ENCODE peak calls at places on chromosomes 1 and 21, in six cellular contexts. One of them, this sample, is unnamed.

GRCh38 chr1:170461362-170461761 is 70.6 kb upstream of the GORAB start:
- DNase-seq in DMS153: no peak
- DNase-seq in stimulated activated CD4-positive, alpha-beta T cell treated with anti-CD3 and anti-CD28 coated beads, Interleukin-1b, Interleukin-23, amount 100 ng/mL, for 1 hour: no peak
- DNase-seq in activated CD4-positive, alpha-beta T cell treated with anti-CD3 and anti-CD28 coated beads, Interleukin-2, amount 50 U/mL, for 48 hours: no peak
- DNase-seq in AG08395: peak
- DNase-seq in NCI-H2081: no peak
- DNase-seq in this sample: no peak

GRCh38 chr21:19609611-19610010 is 1206.0 kb upstream of the TMPRSS15 start:
- DNase-seq in DMS153: no peak
- DNase-seq in stimulated activated CD4-positive, alpha-beta T cell treated with anti-CD3 and anti-CD28 coated beads, Interleukin-1b, Interleukin-23, amount 100 ng/mL, for 1 hour: no peak
- DNase-seq in activated CD4-positive, alpha-beta T cell treated with anti-CD3 and anti-CD28 coated beads, Interleukin-2, amount 50 U/mL, for 48 hours: no peak
- DNase-seq in AG08395: no peak
- DNase-seq in NCI-H2081: no peak
- DNase-seq in this sample: no peak

GRCh38 chr1:101080859-101081258 is 55.3 kb upstream of the DPH5 start:
- DNase-seq in DMS153: no peak
- DNase-seq in stimulated activated CD4-positive, alpha-beta T cell treated with anti-CD3 and anti-CD28 coated beads, Interleukin-1b, Interleukin-23, amount 100 ng/mL, for 1 hour: no peak
- DNase-seq in activated CD4-positive, alpha-beta T cell treated with anti-CD3 and anti-CD28 coated beads, Interleukin-2, amount 50 U/mL, for 48 hours: no peak
- DNase-seq in AG08395: no peak
- DNase-seq in NCI-H2081: no peak
- DNase-seq in this sample: no peak

GRCh38 chr1:19514391-19514831 is 29.1 kb upstream of the CAPZB start:
- DNase-seq in DMS153: no peak
- DNase-seq in stimulated activated CD4-positive, alpha-beta T cell treated with anti-CD3 and anti-CD28 coated beads, Interleukin-1b, Interleukin-23, amount 100 ng/mL, for 1 hour: no peak
- DNase-seq in activated CD4-positive, alpha-beta T cell treated with anti-CD3 and anti-CD28 coated beads, Interleukin-2, amount 50 U/mL, for 48 hours: no peak
- DNase-seq in AG08395: no peak
- DNase-seq in NCI-H2081: no peak
- DNase-seq in this sample: no peak

GRCh38 chr1:19866758-19867157 is 15.4 kb upstream of the OTUD3 start:
- DNase-seq in DMS153: no peak
- DNase-seq in stimulated activated CD4-positive, alpha-beta T cell treated with anti-CD3 and anti-CD28 coated beads, Interleukin-1b, Interleukin-23, amount 100 ng/mL, for 1 hour: no peak
- DNase-seq in activated CD4-positive, alpha-beta T cell treated with anti-CD3 and anti-CD28 coated beads, Interleukin-2, amount 50 U/mL, for 48 hours: no peak
- DNase-seq in AG08395: peak
- DNase-seq in NCI-H2081: no peak
- DNase-seq in this sample: no peak

GRCh38 chr1:207838156-207839082 is 72.5 kb downstream of the CD34 start:
- DNase-seq in DMS153: peak
- DNase-seq in stimulated activated CD4-positive, alpha-beta T cell treated with anti-CD3 and anti-CD28 coated beads, Interleukin-1b, Interleukin-23, amount 100 ng/mL, for 1 hour: no peak
- DNase-seq in activated CD4-positive, alpha-beta T cell treated with anti-CD3 and anti-CD28 coated beads, Interleukin-2, amount 50 U/mL, for 48 hours: no peak
- DNase-seq in AG08395: no peak
- DNase-seq in NCI-H2081: no peak
- DNase-seq in this sample: no peak

GRCh38 chr1:88731475-88731874 is 47.4 kb downstream of the PKN2 start:
- DNase-seq in DMS153: peak
- DNase-seq in stimulated activated CD4-positive, alpha-beta T cell treated with anti-CD3 and anti-CD28 coated beads, Interleukin-1b, Interleukin-23, amount 100 ng/mL, for 1 hour: no peak
- DNase-seq in activated CD4-positive, alpha-beta T cell treated with anti-CD3 and anti-CD28 coated beads, Interleukin-2, amount 50 U/mL, for 48 hours: no peak
- DNase-seq in AG08395: peak
- DNase-seq in NCI-H2081: peak
- DNase-seq in this sample: no peak

GRCh38 chr1:160779662-160780397 is 16.1 kb upstream of the LY9 start:
- DNase-seq in DMS153: no peak
- DNase-seq in stimulated activated CD4-positive, alpha-beta T cell treated with anti-CD3 and anti-CD28 coated beads, Interleukin-1b, Interleukin-23, amount 100 ng/mL, for 1 hour: peak
- DNase-seq in activated CD4-positive, alpha-beta T cell treated with anti-CD3 and anti-CD28 coated beads, Interleukin-2, amount 50 U/mL, for 48 hours: peak
- DNase-seq in AG08395: no peak
- DNase-seq in NCI-H2081: no peak
- DNase-seq in this sample: no peak

GRCh38 chr1:47209725-47210330 is 20.0 kb upstream of the PDZK1IP1 start:
- DNase-seq in DMS153: no peak
- DNase-seq in stimulated activated CD4-positive, alpha-beta T cell treated with anti-CD3 and anti-CD28 coated beads, Interleukin-1b, Interleukin-23, amount 100 ng/mL, for 1 hour: no peak
- DNase-seq in activated CD4-positive, alpha-beta T cell treated with anti-CD3 and anti-CD28 coated beads, Interleukin-2, amount 50 U/mL, for 48 hours: no peak
- DNase-seq in AG08395: no peak
- DNase-seq in NCI-H2081: no peak
- DNase-seq in this sample: no peak

GRCh38 chr1:225179686-225180085 is 248.2 kb downstream of the LBR start:
- DNase-seq in DMS153: no peak
- DNase-seq in stimulated activated CD4-positive, alpha-beta T cell treated with anti-CD3 and anti-CD28 coated beads, Interleukin-1b, Interleukin-23, amount 100 ng/mL, for 1 hour: no peak
- DNase-seq in activated CD4-positive, alpha-beta T cell treated with anti-CD3 and anti-CD28 coated beads, Interleukin-2, amount 50 U/mL, for 48 hours: no peak
- DNase-seq in AG08395: no peak
- DNase-seq in NCI-H2081: no peak
- DNase-seq in this sample: no peak

GRCh38 chr1:191963286-191963685 is 195.0 kb upstream of the RGS18 start:
- DNase-seq in DMS153: no peak
- DNase-seq in stimulated activated CD4-positive, alpha-beta T cell treated with anti-CD3 and anti-CD28 coated beads, Interleukin-1b, Interleukin-23, amount 100 ng/mL, for 1 hour: no peak
- DNase-seq in activated CD4-positive, alpha-beta T cell treated with anti-CD3 and anti-CD28 coated beads, Interleukin-2, amount 50 U/mL, for 48 hours: no peak
- DNase-seq in AG08395: no peak
- DNase-seq in NCI-H2081: no peak
- DNase-seq in this sample: no peak

GRCh38 chr1:53799141-53799540 is 39.0 kb downstream of the NDC1 start:
- DNase-seq in DMS153: no peak
- DNase-seq in stimulated activated CD4-positive, alpha-beta T cell treated with anti-CD3 and anti-CD28 coated beads, Interleukin-1b, Interleukin-23, amount 100 ng/mL, for 1 hour: no peak
- DNase-seq in activated CD4-positive, alpha-beta T cell treated with anti-CD3 and anti-CD28 coated beads, Interleukin-2, amount 50 U/mL, for 48 hours: no peak
- DNase-seq in AG08395: no peak
- DNase-seq in NCI-H2081: no peak
- DNase-seq in this sample: no peak

GRCh38 chr1:161258439-161259386 is at the start of gene PCP4L1:
- DNase-seq in DMS153: no peak
- DNase-seq in stimulated activated CD4-positive, alpha-beta T cell treated with anti-CD3 and anti-CD28 coated beads, Interleukin-1b, Interleukin-23, amount 100 ng/mL, for 1 hour: peak
- DNase-seq in activated CD4-positive, alpha-beta T cell treated with anti-CD3 and anti-CD28 coated beads, Interleukin-2, amount 50 U/mL, for 48 hours: peak
- DNase-seq in AG08395: peak
- DNase-seq in NCI-H2081: peak
- DNase-seq in this sample: no peak

GRCh38 chr1:100145116-100145515 is 12.2 kb downstream of the TRMT13 start:
- DNase-seq in DMS153: no peak
- DNase-seq in stimulated activated CD4-positive, alpha-beta T cell treated with anti-CD3 and anti-CD28 coated beads, Interleukin-1b, Interleukin-23, amount 100 ng/mL, for 1 hour: no peak
- DNase-seq in activated CD4-positive, alpha-beta T cell treated with anti-CD3 and anti-CD28 coated beads, Interleukin-2, amount 50 U/mL, for 48 hours: no peak
- DNase-seq in AG08395: no peak
- DNase-seq in NCI-H2081: no peak
- DNase-seq in this sample: no peak

GRCh38 chr1:12180903-12181302 is 14.1 kb downstream of the TNFRSF1B start:
- DNase-seq in DMS153: no peak
- DNase-seq in stimulated activated CD4-positive, alpha-beta T cell treated with anti-CD3 and anti-CD28 coated beads, Interleukin-1b, Interleukin-23, amount 100 ng/mL, for 1 hour: no peak
- DNase-seq in activated CD4-positive, alpha-beta T cell treated with anti-CD3 and anti-CD28 coated beads, Interleukin-2, amount 50 U/mL, for 48 hours: no peak
- DNase-seq in AG08395: no peak
- DNase-seq in NCI-H2081: no peak
- DNase-seq in this sample: no peak

GRCh38 chr1:222912730-222913129 is 97.9 kb downstream of the DISP1 start:
- DNase-seq in DMS153: no peak
- DNase-seq in stimulated activated CD4-positive, alpha-beta T cell treated with anti-CD3 and anti-CD28 coated beads, Interleukin-1b, Interleukin-23, amount 100 ng/mL, for 1 hour: no peak
- DNase-seq in activated CD4-positive, alpha-beta T cell treated with anti-CD3 and anti-CD28 coated beads, Interleukin-2, amount 50 U/mL, for 48 hours: no peak
- DNase-seq in AG08395: no peak
- DNase-seq in NCI-H2081: no peak
- DNase-seq in this sample: no peak

GRCh38 chr21:42850866-42851391 is 28.4 kb downstream of the WDR4 start:
- DNase-seq in DMS153: no peak
- DNase-seq in stimulated activated CD4-positive, alpha-beta T cell treated with anti-CD3 and anti-CD28 coated beads, Interleukin-1b, Interleukin-23, amount 100 ng/mL, for 1 hour: no peak
- DNase-seq in activated CD4-positive, alpha-beta T cell treated with anti-CD3 and anti-CD28 coated beads, Interleukin-2, amount 50 U/mL, for 48 hours: peak
- DNase-seq in AG08395: peak
- DNase-seq in NCI-H2081: no peak
- DNase-seq in this sample: no peak

GRCh38 chr21:45334134-45334533 is 46.4 kb upstream of the POFUT2 start:
- DNase-seq in DMS153: no peak
- DNase-seq in stimulated activated CD4-positive, alpha-beta T cell treated with anti-CD3 and anti-CD28 coated beads, Interleukin-1b, Interleukin-23, amount 100 ng/mL, for 1 hour: no peak
- DNase-seq in activated CD4-positive, alpha-beta T cell treated with anti-CD3 and anti-CD28 coated beads, Interleukin-2, amount 50 U/mL, for 48 hours: no peak
- DNase-seq in AG08395: no peak
- DNase-seq in NCI-H2081: no peak
- DNase-seq in this sample: no peak

This sample was measured in esophagus squamous epithelium.